ENCODE peak calls at places on chromosomes 16 and 17, in five cellular contexts. M is GM04503, A is cardiac muscle cell, Q is neural progenitor cell, Y is AG09309. I is an unnamed sample.

GRCh38 chr17:74466785-74467158 is 338 bp downstream of the CD300A start:
- DNase-seq in M (no peak), A (no peak), Q (no peak), Y (no peak), I (no peak)

GRCh38 chr16:17343028-17343427 is 127.7 kb downstream of the XYLT1 start:
- DNase-seq in M (no peak), A (no peak), Q (no peak), Y (no peak), I (peak)

GRCh38 chr17:58382108-58382884 is 30.3 kb upstream of the SUPT4H1 start:
- DNase-seq in M (no peak), A (no peak), Q (no peak), Y (no peak), I (no peak)

GRCh38 chr17:28334666-28335200 is 539 bp downstream of the IFT20 start:
- DNase-seq in M (no peak), A (no peak), Q (no peak), Y (peak), I (no peak)

GRCh38 chr17:70525976-70526375 is 356.6 kb downstream of the KCNJ2 start:
- DNase-seq in M (no peak), A (no peak), Q (no peak), Y (no peak), I (no peak)

GRCh38 chr16:55666012-55666411 is 10.2 kb downstream of the SLC6A2 start:
- DNase-seq in M (no peak), A (no peak), Q (no peak), Y (no peak), I (no peak)

GRCh38 chr17:7479139-7479388 is 367 bp downstream of the ZBTB4 start:
- DNase-seq in M (no peak), A (no peak), Q (no peak), Y (no peak), I (no peak)

GRCh38 chr17:81500026-81500425 is 12.6 kb downstream of the ACTG1 start:
- DNase-seq in M (no peak), A (no peak), Q (peak), Y (no peak), I (no peak)

GRCh38 chr16:56916571-56917403 is 15.2 kb upstream of the HERPUD1 start:
- DNase-seq in M (no peak), A (no peak), Q (no peak), Y (no peak), I (no peak)

GRCh38 chr17:77891602-77892001 is 66.9 kb upstream of the TNRC6C start:
- DNase-seq in M (no peak), A (no peak), Q (no peak), Y (no peak), I (no peak)

GRCh38 chr16:20236890-20237289 is 90.4 kb downstream of the GP2 start:
- DNase-seq in M (no peak), A (no peak), Q (no peak), Y (no peak), I (no peak)

GRCh38 chr17:73841431-73842060 is 197.3 kb upstream of the SDK2 start:
- DNase-seq in M (no peak), A (peak), Q (peak), Y (no peak), I (no peak)

GRCh38 chr17:1490643-1491405 is 1.7 kb downstream of the MYO1C start:
- DNase-seq in M (no peak), A (peak), Q (peak), Y (no peak), I (peak)

GRCh38 chr17:163514-164103 is 17.8 kb downstream of the DOC2B start:
- DNase-seq in M (no peak), A (no peak), Q (peak), Y (no peak), I (no peak)

GRCh38 chr16:19678804-19679203 is 39.2 kb downstream of the KNOP1 start:
- DNase-seq in M (no peak), A (no peak), Q (no peak), Y (no peak), I (no peak)

GRCh38 chr17:70521821-70522256 is 352.5 kb downstream of the KCNJ2 start:
- DNase-seq in M (no peak), A (no peak), Q (no peak), Y (no peak), I (no peak)

GRCh38 chr17:16944334-16945140 is 27.4 kb downstream of the TNFRSF13B start:
- DNase-seq in M (no peak), A (no peak), Q (peak), Y (no peak), I (no peak)

GRCh38 chr16:22670551-22670970 is 143.4 kb upstream of the HS3ST2 start:
- DNase-seq in M (no peak), A (peak), Q (peak), Y (no peak), I (peak)

GRCh38 chr16:24858219-24859041 is 12.7 kb downstream of the SLC5A11 start:
- DNase-seq in M (no peak), A (peak), Q (peak), Y (no peak), I (no peak)

GRCh38 chr17:42554250-42555121 is 1.8 kb downstream of the HSD17B1 start:
- DNase-seq in M (no peak), A (peak), Q (peak), Y (no peak), I (peak)

GRCh38 chr17:80441133-80441578 is 26.2 kb downstream of the ENDOV start:
- DNase-seq in M (no peak), A (peak), Q (peak), Y (no peak), I (peak)

GRCh38 chr16:86343733-86344585 is 166.4 kb upstream of the FOXF1 start:
- DNase-seq in M (no peak), A (peak), Q (no peak), Y (no peak), I (no peak)

GRCh38 chr17:76707985-76708807 is 2.6 kb downstream of the MXRA7 start:
- DNase-seq in M (no peak), A (peak), Q (peak), Y (no peak), I (no peak)

GRCh38 chr17:77444653-77445029 is 303.9 kb downstream of the SEC14L1 start:
- DNase-seq in M (no peak), A (no peak), Q (no peak), Y (no peak), I (no peak)

GRCh38 chr17:40540448-40540847 is 24.8 kb downstream of the CCR7 start:
- DNase-seq in M (no peak), A (no peak), Q (no peak), Y (no peak), I (peak)

GRCh38 chr16:56990407-56991286 is 1.3 kb downstream of the NLRC5 start:
- DNase-seq in M (no peak), A (no peak), Q (no peak), Y (no peak), I (no peak)

GRCh38 chr16:89095401-89095974 is 1.8 kb downstream of the ACSF3 start:
- DNase-seq in M (no peak), A (no peak), Q (no peak), Y (no peak), I (no peak)

I was measured in effector memory CD4-positive, alpha-beta T cell.